ENCODE peak calls at places on chromosomes 12 and 14, in seven cellular contexts. One of them, this sample, is unnamed.

GRCh38 chr14:68543516-68543915 is 249.4 kb downstream of the ZFP36L1 start:
- DNase-seq in HCT116: no peak
- DNase-seq in NCI-H1092: no peak
- DNase-seq in hypothalamus: no peak
- DNase-seq in IMR-90: no peak
- DNase-seq in choroid plexus epithelial cell: no peak
- DNase-seq in iris pigment epithelial cell: no peak
- DNase-seq in this sample: no peak

GRCh38 chr14:96688629-96689028 is 108.6 kb upstream of the VRK1 start:
- DNase-seq in HCT116: no peak
- DNase-seq in NCI-H1092: no peak
- DNase-seq in hypothalamus: no peak
- DNase-seq in IMR-90: no peak
- DNase-seq in choroid plexus epithelial cell: no peak
- DNase-seq in iris pigment epithelial cell: no peak
- DNase-seq in this sample: no peak

GRCh38 chr12:41645624-41646023 is 457.5 kb downstream of the PDZRN4 start:
- DNase-seq in HCT116: no peak
- DNase-seq in NCI-H1092: no peak
- DNase-seq in hypothalamus: no peak
- DNase-seq in IMR-90: no peak
- DNase-seq in choroid plexus epithelial cell: no peak
- DNase-seq in iris pigment epithelial cell: no peak
- DNase-seq in this sample: no peak

GRCh38 chr14:23877538-23878180 is 75.9 kb upstream of the DHRS4 start:
- DNase-seq in HCT116: no peak
- DNase-seq in NCI-H1092: no peak
- DNase-seq in hypothalamus: no peak
- DNase-seq in IMR-90: no peak
- DNase-seq in choroid plexus epithelial cell: no peak
- DNase-seq in iris pigment epithelial cell: no peak
- DNase-seq in this sample: no peak

GRCh38 chr14:20610002-20610765 is 19.0 kb upstream of the RNASE12 start:
- DNase-seq in HCT116: no peak
- DNase-seq in NCI-H1092: peak
- DNase-seq in hypothalamus: no peak
- DNase-seq in IMR-90: peak
- DNase-seq in choroid plexus epithelial cell: peak
- DNase-seq in iris pigment epithelial cell: peak
- DNase-seq in this sample: peak

GRCh38 chr12:55940065-55940732 is 9.2 kb downstream of the DGKA start:
- DNase-seq in HCT116: peak
- DNase-seq in NCI-H1092: peak
- DNase-seq in hypothalamus: peak
- DNase-seq in IMR-90: peak
- DNase-seq in choroid plexus epithelial cell: peak
- DNase-seq in iris pigment epithelial cell: peak
- DNase-seq in this sample: peak

GRCh38 chr14:71430321-71431168 is 501.7 kb upstream of the RGS6 start:
- DNase-seq in HCT116: no peak
- DNase-seq in NCI-H1092: no peak
- DNase-seq in hypothalamus: no peak
- DNase-seq in IMR-90: no peak
- DNase-seq in choroid plexus epithelial cell: no peak
- DNase-seq in iris pigment epithelial cell: no peak
- DNase-seq in this sample: no peak

GRCh38 chr14:93984987-93985410 is 8.6 kb upstream of the ASB2 start:
- DNase-seq in HCT116: peak
- DNase-seq in NCI-H1092: no peak
- DNase-seq in hypothalamus: no peak
- DNase-seq in IMR-90: peak
- DNase-seq in choroid plexus epithelial cell: peak
- DNase-seq in iris pigment epithelial cell: peak
- DNase-seq in this sample: peak

GRCh38 chr14:28468191-28469151 is 298.1 kb upstream of the FOXG1 start:
- DNase-seq in HCT116: no peak
- DNase-seq in NCI-H1092: no peak
- DNase-seq in hypothalamus: no peak
- DNase-seq in IMR-90: no peak
- DNase-seq in choroid plexus epithelial cell: peak
- DNase-seq in iris pigment epithelial cell: peak
- DNase-seq in this sample: no peak

GRCh38 chr12:122533841-122534240 is 6.8 kb downstream of the KNTC1 start:
- DNase-seq in HCT116: no peak
- DNase-seq in NCI-H1092: no peak
- DNase-seq in hypothalamus: no peak
- DNase-seq in IMR-90: peak
- DNase-seq in choroid plexus epithelial cell: peak
- DNase-seq in iris pigment epithelial cell: peak
- DNase-seq in this sample: no peak

GRCh38 chr14:105324080-105324778 is 9.7 kb downstream of the PACS2 start:
- DNase-seq in HCT116: no peak
- DNase-seq in NCI-H1092: no peak
- DNase-seq in hypothalamus: no peak
- DNase-seq in IMR-90: no peak
- DNase-seq in choroid plexus epithelial cell: peak
- DNase-seq in iris pigment epithelial cell: no peak
- DNase-seq in this sample: peak

GRCh38 chr12:508145-508544 is 48.4 kb downstream of the B4GALNT3 start:
- DNase-seq in HCT116: no peak
- DNase-seq in NCI-H1092: no peak
- DNase-seq in hypothalamus: no peak
- DNase-seq in IMR-90: no peak
- DNase-seq in choroid plexus epithelial cell: no peak
- DNase-seq in iris pigment epithelial cell: no peak
- DNase-seq in this sample: no peak

GRCh38 chr12:15268927-15269552 is 47.8 kb upstream of the RERG start:
- DNase-seq in HCT116: peak
- DNase-seq in NCI-H1092: peak
- DNase-seq in hypothalamus: no peak
- DNase-seq in IMR-90: peak
- DNase-seq in choroid plexus epithelial cell: peak
- DNase-seq in iris pigment epithelial cell: peak
- DNase-seq in this sample: peak

GRCh38 chr14:90574640-90575131 is 177.9 kb downstream of the CALM1 start:
- DNase-seq in HCT116: no peak
- DNase-seq in NCI-H1092: peak
- DNase-seq in hypothalamus: no peak
- DNase-seq in IMR-90: no peak
- DNase-seq in choroid plexus epithelial cell: no peak
- DNase-seq in iris pigment epithelial cell: no peak
- DNase-seq in this sample: peak

GRCh38 chr12:119668315-119668651 is 350 bp downstream of the PRKAB1 start:
- DNase-seq in HCT116: no peak
- DNase-seq in NCI-H1092: no peak
- DNase-seq in hypothalamus: no peak
- DNase-seq in IMR-90: peak
- DNase-seq in choroid plexus epithelial cell: peak
- DNase-seq in iris pigment epithelial cell: no peak
- DNase-seq in this sample: no peak

GRCh38 chr12:644818-645552 is 18.3 kb downstream of the NINJ2 start:
- DNase-seq in HCT116: no peak
- DNase-seq in NCI-H1092: no peak
- DNase-seq in hypothalamus: no peak
- DNase-seq in IMR-90: no peak
- DNase-seq in choroid plexus epithelial cell: peak
- DNase-seq in iris pigment epithelial cell: peak
- DNase-seq in this sample: peak